ENCODE peak calls at places on chromosomes 3 and 15, in five cellular contexts. D is CD8-positive, alpha-beta T cell; S is left ventricle myocardium inferior; H is adrenal gland; Q is psoas muscle. R is an unnamed sample.

GRCh38 chr3:54353547-54354339 is 231.4 kb downstream of the CACNA2D3 start:
- DNase-seq in D (no peak), S (peak), H (no peak), Q (no peak), R (no peak)

GRCh38 chr15:59237854-59238252 is 31.2 kb downstream of the LDHAL6B start:
- DNase-seq in D (no peak), S (no peak), H (no peak), Q (no peak), R (no peak)

GRCh38 chr15:29887719-29888118 is 65.5 kb upstream of the TJP1 start:
- DNase-seq in D (no peak), S (no peak), H (no peak), Q (no peak), R (no peak)

GRCh38 chr3:53846134-53846850 is at the start of the genes CHDH and IL17RB:
- DNase-seq in D (peak), S (peak), H (peak), Q (peak), R (peak)

GRCh38 chr3:120420855-120421570 is 29.8 kb downstream of the FSTL1 start:
- DNase-seq in D (no peak), S (no peak), H (peak), Q (no peak), R (no peak)

GRCh38 chr3:10361375-10361774 is 40.5 kb upstream of the SEC13 start:
- DNase-seq in D (no peak), S (no peak), H (no peak), Q (no peak), R (no peak)

GRCh38 chr15:43521419-43521818 is 4.0 kb downstream of the MAP1A start:
- DNase-seq in D (no peak), S (no peak), H (peak), Q (no peak), R (no peak)

GRCh38 chr3:43858052-43858701 is 167.4 kb downstream of the ABHD5 start:
- DNase-seq in D (peak), S (no peak), H (no peak), Q (no peak), R (no peak)

GRCh38 chr3:39250116-39250747 is 29.6 kb downstream of the CX3CR1 start:
- DNase-seq in D (no peak), S (no peak), H (no peak), Q (no peak), R (no peak)

GRCh38 chr3:42830437-42831320 is 21.4 kb downstream of the ACKR2 start:
- DNase-seq in D (no peak), S (no peak), H (no peak), Q (no peak), R (peak)

GRCh38 chr15:70741107-70741511 is 22.2 kb downstream of the UACA start:
- DNase-seq in D (no peak), S (peak), H (peak), Q (peak), R (peak)

GRCh38 chr3:197372076-197372661 is 73.8 kb upstream of the DLG1 start:
- DNase-seq in D (no peak), S (no peak), H (peak), Q (no peak), R (peak)

GRCh38 chr3:46868301-46868700 is 5.1 kb upstream of the MYL3 start:
- DNase-seq in D (no peak), S (no peak), H (no peak), Q (no peak), R (no peak)

GRCh38 chr3:22315925-22316324 is 564.9 kb upstream of the ZNF385D start:
- DNase-seq in D (no peak), S (no peak), H (no peak), Q (no peak), R (no peak)

GRCh38 chr3:110069641-110070538 is 732.5 kb upstream of the DPPA4 start:
- DNase-seq in D (no peak), S (no peak), H (no peak), Q (no peak), R (no peak)

GRCh38 chr3:138114988-138115971 is at the start of gene DZIP1L:
- DNase-seq in D (no peak), S (peak), H (peak), Q (peak), R (peak)

GRCh38 chr3:169822983-169823382 is 10.3 kb upstream of the LRRC34 start:
- DNase-seq in D (no peak), S (no peak), H (no peak), Q (no peak), R (no peak)

GRCh38 chr3:69092030-69092513 is 7.3 kb downstream of the ARL6IP5 start:
- DNase-seq in D (no peak), S (no peak), H (no peak), Q (no peak), R (no peak)

GRCh38 chr3:197029511-197030167 is at the start of gene MELTF:
- DNase-seq in D (peak), S (peak), H (peak), Q (peak), R (peak)

GRCh38 chr15:89680282-89680873 is 1.2 kb upstream of the PLIN1 start:
- DNase-seq in D (no peak), S (peak), H (peak), Q (peak), R (no peak)

GRCh38 chr15:65404196-65404872 is 18.4 kb downstream of the IGDCC4 start:
- DNase-seq in D (no peak), S (no peak), H (no peak), Q (no peak), R (no peak)

GRCh38 chr3:93843981-93844380 is 129.7 kb downstream of the PROS1 start:
- DNase-seq in D (no peak), S (no peak), H (no peak), Q (no peak), R (peak)

GRCh38 chr3:123732447-123732846 is 147.6 kb upstream of the HACD2 start:
- DNase-seq in D (no peak), S (no peak), H (no peak), Q (no peak), R (peak)

GRCh38 chr15:61171190-61171589 is 57.9 kb downstream of the RORA start:
- DNase-seq in D (no peak), S (no peak), H (no peak), Q (no peak), R (no peak)

GRCh38 chr3:175416600-175416999 is 557.5 kb downstream of the NAALADL2 start:
- DNase-seq in D (no peak), S (no peak), H (no peak), Q (no peak), R (no peak)

GRCh38 chr3:111572061-111572460 is 23.1 kb downstream of the ZBED2 start:
- DNase-seq in D (no peak), S (no peak), H (no peak), Q (no peak), R (no peak)

GRCh38 chr3:125670945-125671344 is 75.6 kb upstream of the OSBPL11 start:
- DNase-seq in D (no peak), S (no peak), H (no peak), Q (no peak), R (no peak)

GRCh38 chr3:39358302-39358701 is 24.9 kb upstream of the SLC25A38 start:
- DNase-seq in D (no peak), S (no peak), H (no peak), Q (no peak), R (no peak)

GRCh38 chr15:89007989-89008388 is 80.3 kb upstream of the ABHD2 start:
- DNase-seq in D (no peak), S (no peak), H (no peak), Q (no peak), R (no peak)

GRCh38 chr3:150255416-150255815 is 152.7 kb upstream of the TSC22D2 start:
- DNase-seq in D (no peak), S (peak), H (peak), Q (peak), R (no peak)

GRCh38 chr15:89475688-89476087 is 20.7 kb downstream of the RHCG start:
- DNase-seq in D (no peak), S (no peak), H (no peak), Q (no peak), R (no peak)

GRCh38 chr15:70902105-70902504 is 9.5 kb downstream of the LRRC49 start:
- DNase-seq in D (no peak), S (no peak), H (no peak), Q (no peak), R (peak)

GRCh38 chr3:172364374-172365027 is 83.8 kb downstream of the GHSR start:
- DNase-seq in D (no peak), S (no peak), H (no peak), Q (no peak), R (no peak)

DNA sequence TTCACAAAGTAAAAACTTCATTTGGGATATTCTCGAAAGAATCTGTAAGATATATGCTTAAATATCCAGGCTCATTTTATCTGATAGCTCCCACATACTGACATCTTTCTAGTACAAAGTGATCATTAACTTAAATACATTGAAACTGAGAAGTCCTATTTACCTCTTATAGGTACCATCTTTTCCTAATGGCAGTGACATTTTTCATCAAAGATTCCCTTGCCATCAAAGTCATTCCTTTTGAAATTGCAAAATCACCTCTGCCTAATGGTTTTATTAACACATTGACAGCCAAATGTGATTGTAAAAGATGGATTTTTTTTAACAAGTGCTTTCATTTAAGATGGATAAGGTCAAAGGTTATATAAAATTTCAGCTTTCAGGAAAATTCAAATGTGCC is 346.6 kb downstream of the MFSD1 start:
- DNase-seq in D (no peak), S (no peak), H (no peak), Q (no peak), R (no peak)
- TF ChIP-seq CTCF in D (no peak), S (no peak), H (no peak), Q (no peak), R (no peak)

GRCh38 chr3:29696311-29696710 is 415.4 kb downstream of the RBMS3 start:
- DNase-seq in D (no peak), S (no peak), H (no peak), Q (no peak), R (no peak)

GRCh38 chr3:29694331-29694730 is 413.5 kb downstream of the RBMS3 start:
- DNase-seq in D (no peak), S (no peak), H (no peak), Q (no peak), R (no peak)

GRCh38 chr3:29694783-29695182 is 413.9 kb downstream of the RBMS3 start:
- DNase-seq in D (no peak), S (no peak), H (no peak), Q (no peak), R (peak)

GRCh38 chr3:29695201-29695904 is 414.5 kb downstream of the RBMS3 start:
- DNase-seq in D (no peak), S (no peak), H (no peak), Q (no peak), R (peak)

GRCh38 chr3:29695905-29696238 is 415.0 kb downstream of the RBMS3 start:
- DNase-seq in D (no peak), S (no peak), H (no peak), Q (no peak), R (no peak)
- H3K27ac ChIP-seq in D (no peak), S (peak), H (peak), Q (peak), R (peak)

GRCh38 chr3:63908081-63908736 is 4.0 kb downstream of the SCAANT1 start:
- DNase-seq in D (no peak), S (no peak), H (no peak), Q (no peak), R (no peak)
- TF ChIP-seq CTCF in D (no peak), S (peak), H (peak), Q (no peak), R (peak)

GRCh38 chr3:73674280-73674679 is 49.5 kb upstream of the PDZRN3 start:
- DNase-seq in D (no peak), S (no peak), H (no peak), Q (no peak), R (no peak)
- H3K27ac ChIP-seq in D (no peak), S (no peak), H (no peak), Q (no peak), R (no peak)

GRCh38 chr15:51283026-51283425 is 55.4 kb downstream of the CYP19A1 start:
- DNase-seq in D (no peak), S (no peak), H (no peak), Q (no peak), R (no peak)
- TF ChIP-seq CTCF in D (no peak), S (no peak), H (no peak), Q (no peak), R (no peak)

DNA sequence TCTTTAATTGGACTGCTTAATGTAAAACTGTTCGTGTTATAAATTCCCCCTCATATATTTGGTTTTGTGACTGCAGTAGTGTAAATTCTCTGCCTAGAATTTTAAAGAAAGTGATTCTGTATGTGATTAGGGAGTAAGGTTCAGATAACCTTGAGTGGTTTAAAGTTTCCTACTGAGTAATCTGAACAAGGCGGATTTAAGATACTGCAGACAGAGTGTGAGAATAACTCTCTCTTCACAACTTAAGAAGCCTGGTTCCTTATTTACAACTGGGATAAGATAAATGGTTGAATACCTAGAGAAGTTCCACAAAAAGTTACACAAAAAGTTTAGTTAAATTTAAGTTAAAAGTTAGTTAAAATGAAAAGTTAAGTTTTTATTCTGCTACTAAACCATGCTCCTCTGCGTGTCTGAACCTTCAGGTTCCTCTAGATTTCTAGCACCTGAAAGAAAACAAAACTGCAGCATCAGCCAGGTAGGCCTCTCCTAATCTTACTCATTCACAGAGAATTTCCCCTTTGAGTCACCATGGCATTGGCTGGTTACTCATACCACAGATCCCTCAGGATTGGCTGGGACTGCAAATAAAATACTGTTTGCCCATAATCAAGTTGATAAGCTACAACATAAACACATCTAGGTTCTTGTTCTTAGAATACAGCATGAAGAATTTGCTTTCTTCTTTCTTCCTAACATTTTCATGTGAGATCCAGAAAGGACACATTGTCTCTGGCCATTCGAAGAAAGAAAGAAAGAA is at the start of gene ARL14:
- DNase-seq in D (no peak), S (no peak), H (no peak), Q (no peak), R (peak)
- H3K27ac ChIP-seq in D (no peak), S (no peak), H (no peak), Q (no peak), R (no peak)

GRCh38 chr15:80186066-80186465 is 33.3 kb downstream of the FAH start:
- DNase-seq in D (no peak), S (no peak), H (no peak), Q (no peak), R (no peak)

GRCh38 chr15:80185152-80185551 is 32.4 kb downstream of the FAH start:
- DNase-seq in D (no peak), S (no peak), H (peak), Q (no peak), R (no peak)

GRCh38 chr15:80183291-80183690 is 30.5 kb downstream of the FAH start:
- DNase-seq in D (no peak), S (no peak), H (peak), Q (no peak), R (no peak)

GRCh38 chr15:80182611-80183210 is 29.9 kb downstream of the FAH start:
- DNase-seq in D (no peak), S (no peak), H (peak), Q (no peak), R (no peak)

DNA sequence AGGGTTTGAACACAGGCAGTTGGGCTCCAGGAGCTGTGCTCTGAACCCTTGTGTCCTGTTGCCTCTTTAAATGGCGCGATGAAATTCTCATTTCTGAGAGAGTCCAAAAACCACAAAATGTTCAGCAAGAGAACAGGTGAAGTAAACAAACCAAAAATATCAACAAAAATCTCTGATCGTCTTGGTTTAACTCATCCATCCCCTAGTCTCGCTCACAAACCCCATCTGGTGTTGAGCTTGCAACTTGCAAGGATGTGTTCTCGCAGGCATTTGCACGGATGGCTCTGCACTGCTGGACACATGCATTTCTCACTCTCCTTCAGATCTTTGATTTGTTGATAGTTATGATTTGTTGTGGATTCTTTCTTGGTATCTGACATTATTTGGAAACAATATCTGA is 31.1 kb downstream of the FAH start:
- DNase-seq in D (no peak), S (no peak), H (peak), Q (no peak), R (no peak)
- TF ChIP-seq CTCF in D (no peak), S (peak), H (no peak), Q (peak), R (no peak)